ENCODE peak calls at places on chromosomes 2 and 18, in four cellular contexts. One of them, this sample, is unnamed.

GRCh38 chr2:159609933-159610523 is 6.3 kb downstream of the BAZ2B start:
- DNase-seq in cardiac muscle cell: no peak
- DNase-seq in AG04450: no peak
- DNase-seq in A549: no peak
- DNase-seq in this sample: no peak

GRCh38 chr2:69811018-69811417 is 18.4 kb upstream of the GMCL1 start:
- DNase-seq in cardiac muscle cell: no peak
- DNase-seq in AG04450: no peak
- DNase-seq in A549: no peak
- DNase-seq in this sample: no peak

GRCh38 chr2:160367887-160368286 is 125.7 kb downstream of the RBMS1 start:
- DNase-seq in cardiac muscle cell: peak; percentile 27
- DNase-seq in AG04450: peak; percentile 94
- DNase-seq in A549: peak; percentile 34
- DNase-seq in this sample: no peak

GRCh38 chr2:144261336-144261735 is 258.6 kb downstream of the ZEB2 start:
- DNase-seq in cardiac muscle cell: no peak
- DNase-seq in AG04450: no peak
- DNase-seq in A549: no peak
- DNase-seq in this sample: no peak

GRCh38 chr18:73891572-73892421 is 255.8 kb downstream of the FBXO15 start:
- DNase-seq in cardiac muscle cell: no peak
- DNase-seq in AG04450: no peak
- DNase-seq in A549: no peak
- DNase-seq in this sample: no peak

GRCh38 chr2:102796337-102796736 is 34.5 kb downstream of the TMEM182 start:
- DNase-seq in cardiac muscle cell: no peak
- DNase-seq in AG04450: no peak
- DNase-seq in A549: no peak
- DNase-seq in this sample: no peak

GRCh38 chr2:45930396-45930792 is 278.9 kb downstream of the PRKCE start:
- DNase-seq in cardiac muscle cell: no peak
- DNase-seq in AG04450: peak; percentile 23
- DNase-seq in A549: peak; percentile 26
- DNase-seq in this sample: no peak

GRCh38 chr2:173652311-173652710 is 297.6 kb downstream of the CDCA7 start:
- DNase-seq in cardiac muscle cell: no peak
- DNase-seq in AG04450: peak; percentile 87
- DNase-seq in A549: peak; percentile 93
- DNase-seq in this sample: no peak

GRCh38 chr2:29987141-29987540 is 65.8 kb upstream of the ALK start:
- DNase-seq in cardiac muscle cell: no peak
- DNase-seq in AG04450: no peak
- DNase-seq in A549: no peak
- DNase-seq in this sample: no peak

GRCh38 chr2:235227607-235228006 is 266.2 kb upstream of the AGAP1 start:
- DNase-seq in cardiac muscle cell: no peak
- DNase-seq in AG04450: no peak
- DNase-seq in A549: no peak
- DNase-seq in this sample: no peak

GRCh38 chr2:102618452-102619413 is 620 bp upstream of the SLC9A2 start:
- DNase-seq in cardiac muscle cell: peak; percentile 61
- DNase-seq in AG04450: no peak
- DNase-seq in A549: peak; percentile 52
- DNase-seq in this sample: no peak

GRCh38 chr2:109164739-109165221 is 35.8 kb downstream of the SH3RF3 start:
- DNase-seq in cardiac muscle cell: no peak
- DNase-seq in AG04450: no peak
- DNase-seq in A549: no peak
- DNase-seq in this sample: no peak

GRCh38 chr2:196287977-196288538 is 116.7 kb upstream of the STK17B start:
- DNase-seq in cardiac muscle cell: no peak
- DNase-seq in AG04450: no peak
- DNase-seq in A549: no peak
- DNase-seq in this sample: no peak

GRCh38 chr2:55119711-55120487 is 69.6 kb upstream of the RTN4 start:
- DNase-seq in cardiac muscle cell: no peak
- DNase-seq in AG04450: no peak
- DNase-seq in A549: no peak
- DNase-seq in this sample: no peak

GRCh38 chr2:134234535-134234934 is 19.3 kb upstream of the MGAT5 start:
- DNase-seq in cardiac muscle cell: no peak
- DNase-seq in AG04450: no peak
- DNase-seq in A549: no peak
- DNase-seq in this sample: no peak

GRCh38 chr2:26184555-26185303 is 11.8 kb downstream of the GAREM2 start:
- DNase-seq in cardiac muscle cell: peak; percentile 80
- DNase-seq in AG04450: peak; percentile 45
- DNase-seq in A549: peak; percentile 86
- DNase-seq in this sample: no peak

GRCh38 chr2:143192085-143192484 is 62.9 kb downstream of the ARHGAP15 start:
- DNase-seq in cardiac muscle cell: no peak
- DNase-seq in AG04450: no peak
- DNase-seq in A549: no peak
- DNase-seq in this sample: no peak

GRCh38 chr2:31110998-31111397 is 27.2 kb downstream of the GALNT14 start:
- DNase-seq in cardiac muscle cell: no peak
- DNase-seq in AG04450: no peak
- DNase-seq in A549: no peak
- DNase-seq in this sample: no peak

GRCh38 chr2:69213201-69213600 is 173.8 kb downstream of the GFPT1 start:
- DNase-seq in cardiac muscle cell: no peak
- DNase-seq in AG04450: no peak
- DNase-seq in A549: no peak
- DNase-seq in this sample: no peak

GRCh38 chr2:121532347-121532766 is 1.7 kb downstream of the RNU4ATAC start:
- DNase-seq in cardiac muscle cell: no peak
- DNase-seq in AG04450: peak; percentile 23
- DNase-seq in A549: peak; percentile 31
- DNase-seq in this sample: no peak

GRCh38 chr2:224155896-224156295 is 116.8 kb upstream of the SERPINE2 start:
- DNase-seq in cardiac muscle cell: no peak
- DNase-seq in AG04450: no peak
- DNase-seq in A549: no peak
- DNase-seq in this sample: no peak

GRCh38 chr18:13112982-13113381 is 105.6 kb upstream of the LDLRAD4 start:
- DNase-seq in cardiac muscle cell: peak; percentile 91
- DNase-seq in AG04450: no peak
- DNase-seq in A549: peak; percentile 54
- DNase-seq in this sample: no peak

GRCh38 chr18:45312727-45313126 is 302.5 kb upstream of the SLC14A2 start:
- DNase-seq in cardiac muscle cell: no peak
- DNase-seq in AG04450: no peak
- DNase-seq in A549: no peak
- DNase-seq in this sample: no peak
- H3K27ac ChIP-seq in cardiac muscle cell: no peak overlapping the region
- H3K27ac ChIP-seq in AG04450: no peak overlapping the region
- H3K27ac ChIP-seq in A549: no peak overlapping the region
- H3K27ac ChIP-seq in this sample: no peak overlapping the region

GRCh38 chr2:86189782-86190416 is 5.4 kb downstream of the IMMT start:
- DNase-seq in cardiac muscle cell: no peak
- DNase-seq in AG04450: no peak
- DNase-seq in A549: no peak
- DNase-seq in this sample: no peak

GRCh38 chr2:86186431-86186830 is 8.8 kb downstream of the IMMT start:
- DNase-seq in cardiac muscle cell: peak; percentile 8
- DNase-seq in AG04450: no peak
- DNase-seq in A549: no peak
- DNase-seq in this sample: no peak

GRCh38 chr2:86185517-86186212 is 9.6 kb downstream of the IMMT start:
- DNase-seq in cardiac muscle cell: no peak
- DNase-seq in AG04450: no peak
- DNase-seq in A549: no peak
- DNase-seq in this sample: no peak
- H3K27ac ChIP-seq in cardiac muscle cell: no peak overlapping the region
- H3K27ac ChIP-seq in AG04450: no peak overlapping the region
- H3K27ac ChIP-seq in A549: no peak overlapping the region
- H3K27ac ChIP-seq in this sample: peak overlapping the region; percentile 82

GRCh38 chr2:64524604-64525322 is 635 bp downstream of the AFTPH start:
- DNase-seq in cardiac muscle cell: peak; percentile 64
- DNase-seq in AG04450: no peak
- DNase-seq in A549: peak; percentile 28
- DNase-seq in this sample: no peak

GRCh38 chr2:64525323-64525625 is 1.1 kb downstream of the AFTPH start:
- DNase-seq in cardiac muscle cell: no peak
- DNase-seq in AG04450: no peak
- DNase-seq in A549: no peak
- DNase-seq in this sample: no peak

GRCh38 chr2:64522843-64523428 is 1.2 kb upstream of the AFTPH start:
- DNase-seq in cardiac muscle cell: peak; percentile 80
- DNase-seq in AG04450: peak; percentile 60
- DNase-seq in A549: peak; percentile 88
- DNase-seq in this sample: peak; percentile 93

GRCh38 chr2:64523667-64524603 is at the start of gene AFTPH:
- DNase-seq in cardiac muscle cell: peak; percentile 99
- DNase-seq in AG04450: peak; percentile 97
- DNase-seq in A549: peak; percentile 99
- DNase-seq in this sample: peak; percentile 92

DNA sequence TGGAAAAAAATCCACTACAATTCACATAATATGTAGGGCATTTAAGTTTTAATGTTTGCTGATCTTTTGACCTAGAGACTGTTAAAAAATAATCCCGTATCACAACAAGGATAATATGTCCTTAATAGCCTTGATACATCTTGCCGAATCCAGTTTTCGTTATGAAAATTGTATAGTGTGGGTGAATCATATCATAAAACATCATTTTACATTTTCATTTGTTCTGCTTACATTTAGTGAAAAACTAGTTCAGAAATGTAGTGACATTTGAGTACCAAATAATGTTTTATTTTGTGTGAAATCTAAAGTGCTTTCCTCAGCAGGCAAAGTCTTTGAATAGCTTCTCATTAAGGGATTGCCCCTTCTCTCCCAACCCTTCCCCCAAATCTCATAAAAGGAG is 1.9 kb downstream of the AFTPH start:
- DNase-seq in cardiac muscle cell: no peak
- DNase-seq in AG04450: no peak
- DNase-seq in A549: no peak
- DNase-seq in this sample: no peak
- H3K27ac ChIP-seq in cardiac muscle cell: no peak overlapping the region
- H3K27ac ChIP-seq in AG04450: no peak overlapping the region
- H3K27ac ChIP-seq in A549: no peak overlapping the region
- H3K27ac ChIP-seq in this sample: no peak overlapping the region

DNA sequence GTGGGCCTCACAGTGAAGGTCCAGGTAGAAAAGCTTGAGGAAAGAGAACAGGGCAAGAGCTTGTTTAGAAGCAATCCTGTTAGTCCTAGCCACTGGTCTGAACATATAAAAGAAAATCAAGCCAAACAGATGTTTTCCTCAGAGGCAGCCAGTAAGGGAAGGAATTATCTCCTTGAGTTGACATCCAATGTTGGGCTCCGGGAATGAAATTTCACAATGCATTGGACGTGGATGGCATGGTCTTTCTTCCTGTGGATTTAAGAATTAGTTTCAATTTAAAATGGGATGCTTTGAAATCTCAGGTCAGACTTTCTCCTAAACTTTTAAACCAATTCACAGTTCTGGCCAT is 92.1 kb downstream of the ACKR3 start:
- DNase-seq in cardiac muscle cell: no peak
- DNase-seq in AG04450: no peak
- DNase-seq in A549: no peak
- DNase-seq in this sample: no peak
- H3K27ac ChIP-seq in cardiac muscle cell: no peak overlapping the region
- H3K27ac ChIP-seq in AG04450: no peak overlapping the region
- H3K27ac ChIP-seq in A549: peak overlapping the region; percentile 90
- H3K27ac ChIP-seq in this sample: no peak overlapping the region

GRCh38 chr2:189673661-189674373 is 653 bp upstream of the ANKAR start:
- DNase-seq in cardiac muscle cell: no peak
- DNase-seq in AG04450: no peak
- DNase-seq in A549: no peak
- DNase-seq in this sample: no peak
- H3K27ac ChIP-seq in cardiac muscle cell: no peak overlapping the region
- H3K27ac ChIP-seq in AG04450: peak overlapping the region; percentile 49
- H3K27ac ChIP-seq in A549: peak overlapping the region; percentile 82
- H3K27ac ChIP-seq in this sample: no peak overlapping the region

DNA sequence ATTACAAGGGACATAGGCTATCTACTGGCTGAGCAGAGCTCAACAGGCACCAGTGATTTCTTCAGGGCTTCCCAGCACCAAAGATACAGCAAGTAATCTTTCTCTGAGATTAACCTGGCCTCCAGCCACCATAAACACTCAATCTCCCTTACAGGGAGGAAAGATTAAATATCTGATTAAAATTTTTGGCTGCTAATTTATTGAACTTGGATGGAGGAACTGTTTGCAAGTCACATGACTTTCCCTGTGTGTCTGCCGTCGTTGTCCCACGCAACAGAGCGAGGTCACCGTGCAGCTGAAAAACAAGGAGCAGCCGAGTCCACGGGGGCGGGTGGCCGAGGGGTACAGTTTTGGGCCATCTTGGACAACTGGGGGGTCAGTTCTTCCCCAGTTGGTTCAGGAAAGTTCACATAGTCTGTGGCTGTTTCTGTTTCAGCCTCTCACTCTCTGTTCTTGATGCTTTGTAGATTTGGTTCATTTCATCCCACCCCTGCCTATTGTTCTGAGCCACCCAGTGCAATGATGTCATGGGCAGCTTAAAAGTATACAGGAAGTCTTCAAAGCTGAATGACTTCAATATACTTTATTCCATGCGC is 186.8 kb upstream of the CTAGE1 start:
- DNase-seq in cardiac muscle cell: no peak
- DNase-seq in AG04450: no peak
- DNase-seq in A549: no peak
- DNase-seq in this sample: no peak
- H3K27ac ChIP-seq in cardiac muscle cell: no peak overlapping the region
- H3K27ac ChIP-seq in AG04450: peak overlapping the region; percentile 0
- H3K27ac ChIP-seq in A549: no peak overlapping the region
- H3K27ac ChIP-seq in this sample: no peak overlapping the region